ENCODE peak calls at places on chromosome 11, in eight cellular contexts. One of them, this sample, is unnamed. For H3K4me1, the result is how much of the 10 kb centered on the place peaks cover.

GRCh38 chr11:130146797-130147196 is 12.8 kb upstream of the ST14 start:
- DNase-seq in ascending aorta: peak
- DNase-seq in endothelial cell of umbilical vein: peak
- DNase-seq in right lobe of liver: no peak
- DNase-seq in esophagus squamous epithelium: no peak
- DNase-seq in CD8-positive, alpha-beta T cell: no peak
- DNase-seq in psoas muscle: no peak
- DNase-seq in lower lobe of right lung: no peak
- DNase-seq in this sample: no peak

GRCh38 chr11:80595011-80595410 is 1154.2 kb upstream of the TENM4 start:
- DNase-seq in CD8-positive, alpha-beta T cell: no peak
- DNase-seq in ascending aorta: no peak
- DNase-seq in psoas muscle: no peak
- DNase-seq in endothelial cell of umbilical vein: peak
- DNase-seq in lower lobe of right lung: no peak
- DNase-seq in right lobe of liver: no peak
- DNase-seq in esophagus squamous epithelium: no peak
- DNase-seq in this sample: no peak

GRCh38 chr11:130163346-130164220 is 4.0 kb downstream of the ST14 start:
- DNase-seq in psoas muscle: no peak
- DNase-seq in esophagus squamous epithelium: no peak
- DNase-seq in ascending aorta: no peak
- DNase-seq in CD8-positive, alpha-beta T cell: no peak
- DNase-seq in lower lobe of right lung: peak
- DNase-seq in right lobe of liver: peak
- DNase-seq in endothelial cell of umbilical vein: no peak
- DNase-seq in this sample: no peak

GRCh38 chr11:125382211-125382807 is 113.8 kb downstream of the FEZ1 start:
- DNase-seq in ascending aorta: no peak
- DNase-seq in endothelial cell of umbilical vein: no peak
- DNase-seq in right lobe of liver: no peak
- DNase-seq in esophagus squamous epithelium: no peak
- DNase-seq in lower lobe of right lung: no peak
- DNase-seq in CD8-positive, alpha-beta T cell: no peak
- DNase-seq in psoas muscle: no peak
- DNase-seq in this sample: no peak

GRCh38 chr11:8913961-8914660 is 3.1 kb downstream of the AKIP1 start:
- DNase-seq in esophagus squamous epithelium: no peak
- DNase-seq in endothelial cell of umbilical vein: peak
- DNase-seq in ascending aorta: no peak
- DNase-seq in CD8-positive, alpha-beta T cell: peak
- DNase-seq in right lobe of liver: no peak
- DNase-seq in psoas muscle: no peak
- DNase-seq in lower lobe of right lung: no peak
- DNase-seq in this sample: peak

GRCh38 chr11:64146036-64146943 is 19.6 kb downstream of the MACROD1 start:
- DNase-seq in ascending aorta: no peak
- DNase-seq in endothelial cell of umbilical vein: peak
- DNase-seq in psoas muscle: peak
- DNase-seq in right lobe of liver: peak
- DNase-seq in esophagus squamous epithelium: no peak
- DNase-seq in CD8-positive, alpha-beta T cell: peak
- DNase-seq in lower lobe of right lung: peak
- DNase-seq in this sample: no peak

GRCh38 chr11:1863352-1864215 is 10.7 kb downstream of the LSP1 start:
- DNase-seq in ascending aorta: peak
- DNase-seq in CD8-positive, alpha-beta T cell: no peak
- DNase-seq in endothelial cell of umbilical vein: peak
- DNase-seq in lower lobe of right lung: peak
- DNase-seq in psoas muscle: peak
- DNase-seq in esophagus squamous epithelium: no peak
- DNase-seq in right lobe of liver: peak
- DNase-seq in this sample: peak

GRCh38 chr11:19336331-19336730 is 95.6 kb upstream of the E2F8 start:
- DNase-seq in esophagus squamous epithelium: no peak
- DNase-seq in lower lobe of right lung: no peak
- DNase-seq in endothelial cell of umbilical vein: no peak
- DNase-seq in right lobe of liver: no peak
- DNase-seq in ascending aorta: no peak
- DNase-seq in psoas muscle: no peak
- DNase-seq in CD8-positive, alpha-beta T cell: no peak
- DNase-seq in this sample: no peak

GRCh38 chr11:9206496-9206895 is 58.7 kb downstream of the DENND5A start:
- DNase-seq in ascending aorta: no peak
- DNase-seq in psoas muscle: no peak
- DNase-seq in CD8-positive, alpha-beta T cell: no peak
- DNase-seq in lower lobe of right lung: no peak
- DNase-seq in esophagus squamous epithelium: no peak
- DNase-seq in right lobe of liver: no peak
- DNase-seq in endothelial cell of umbilical vein: no peak
- DNase-seq in this sample: no peak

GRCh38 chr11:14537134-14537599 is 17.0 kb upstream of the PSMA1 start:
- DNase-seq in ascending aorta: no peak
- DNase-seq in lower lobe of right lung: no peak
- DNase-seq in right lobe of liver: no peak
- DNase-seq in CD8-positive, alpha-beta T cell: peak
- DNase-seq in esophagus squamous epithelium: no peak
- DNase-seq in endothelial cell of umbilical vein: peak
- DNase-seq in psoas muscle: no peak
- DNase-seq in this sample: no peak

GRCh38 chr11:105368711-105369110 is 229.1 kb upstream of the CARD18 start:
- DNase-seq in esophagus squamous epithelium: no peak
- DNase-seq in endothelial cell of umbilical vein: no peak
- DNase-seq in CD8-positive, alpha-beta T cell: no peak
- DNase-seq in ascending aorta: no peak
- DNase-seq in lower lobe of right lung: no peak
- DNase-seq in psoas muscle: no peak
- DNase-seq in right lobe of liver: no peak
- DNase-seq in this sample: no peak

GRCh38 chr11:69055598-69056516 is 7.1 kb downstream of the TPCN2 start:
- DNase-seq in ascending aorta: peak
- DNase-seq in CD8-positive, alpha-beta T cell: no peak
- DNase-seq in lower lobe of right lung: peak
- DNase-seq in psoas muscle: peak
- DNase-seq in right lobe of liver: peak
- DNase-seq in esophagus squamous epithelium: no peak
- DNase-seq in endothelial cell of umbilical vein: no peak
- DNase-seq in this sample: no peak

DNA sequence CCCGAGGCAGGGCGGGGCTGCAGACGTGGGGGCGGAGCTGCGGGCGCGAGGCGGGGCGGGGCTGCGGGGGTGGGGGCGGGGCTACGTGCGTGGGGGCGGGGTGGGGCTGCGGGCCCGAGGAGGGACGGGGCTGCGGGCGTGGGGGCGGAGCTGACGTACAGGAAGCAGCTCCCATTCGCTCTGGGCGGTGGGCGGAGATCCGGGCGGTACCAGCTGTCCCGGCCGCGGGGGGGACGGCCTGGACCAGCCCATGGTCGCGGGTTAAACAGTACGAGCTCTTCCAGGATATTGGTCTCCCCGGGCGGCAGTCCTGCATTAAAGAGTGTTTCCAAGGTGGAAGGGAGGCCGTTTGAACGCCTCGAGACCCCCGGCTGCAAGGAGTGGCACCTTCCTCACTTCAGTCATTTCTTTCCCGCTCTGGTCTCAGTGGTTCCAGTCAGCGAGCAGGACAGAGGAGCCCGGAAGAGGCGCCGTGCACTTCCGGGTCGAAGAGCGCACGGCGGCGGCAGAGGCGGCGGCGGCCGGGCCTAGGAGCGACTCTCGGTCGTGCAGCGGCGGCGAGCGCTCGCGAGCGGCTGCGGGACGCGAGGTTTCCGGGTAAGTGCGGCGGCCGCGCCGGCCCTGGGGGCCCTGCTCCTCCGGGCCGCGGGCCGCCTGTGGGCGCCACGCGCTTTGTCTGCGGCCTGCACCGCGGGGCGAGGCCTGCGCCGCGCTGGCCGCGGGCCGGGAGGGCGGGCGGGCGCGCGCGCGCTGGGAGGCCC is at the start of gene PHRF1:
- DNase-seq in right lobe of liver: peak
- DNase-seq in esophagus squamous epithelium: peak
- DNase-seq in endothelial cell of umbilical vein: peak
- DNase-seq in ascending aorta: peak
- DNase-seq in lower lobe of right lung: peak
- DNase-seq in psoas muscle: peak
- DNase-seq in CD8-positive, alpha-beta T cell: peak
- DNase-seq in this sample: peak
- H3K4me1 ChIP-seq in right lobe of liver: under half
- H3K4me1 ChIP-seq in esophagus squamous epithelium: under half
- H3K4me1 ChIP-seq in endothelial cell of umbilical vein: under half
- H3K4me1 ChIP-seq in ascending aorta: under half
- H3K4me1 ChIP-seq in lower lobe of right lung: half or more
- H3K4me1 ChIP-seq in psoas muscle: under half
- H3K4me1 ChIP-seq in CD8-positive, alpha-beta T cell: under half
- H3K4me1 ChIP-seq in this sample: under half

DNA sequence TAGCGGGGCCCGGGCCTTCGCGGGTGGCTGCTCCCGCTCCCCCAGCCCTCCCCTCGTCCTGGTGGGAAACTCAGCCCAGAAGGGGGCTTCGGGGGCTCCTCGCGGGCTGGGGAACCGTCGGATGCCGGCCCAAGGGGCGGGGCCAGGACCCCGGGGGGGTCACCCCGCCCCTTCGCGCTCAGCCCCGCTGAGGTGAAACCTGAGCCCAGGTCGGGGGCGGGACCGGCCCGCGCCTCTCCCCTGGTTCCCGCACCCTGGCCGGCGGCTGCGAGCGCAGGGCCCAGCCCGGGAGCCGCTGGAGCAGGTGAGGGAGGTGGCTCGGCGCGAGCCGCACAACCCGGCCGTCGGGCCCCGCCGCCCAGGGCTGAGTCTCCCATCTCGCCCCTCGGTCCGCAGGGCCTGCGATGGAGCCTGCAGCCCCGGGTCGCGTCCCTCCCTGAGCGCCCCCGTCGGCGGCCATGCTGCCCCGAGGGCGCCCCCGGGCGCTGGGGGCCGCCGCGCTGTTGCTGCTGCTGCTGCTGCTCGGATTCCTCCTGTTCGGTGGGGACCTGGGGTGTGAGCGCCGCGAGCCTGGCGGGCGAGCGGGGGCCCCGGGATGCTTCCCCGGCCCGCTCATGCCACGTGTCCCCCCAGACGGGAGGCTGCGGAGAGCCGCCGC is at the start of gene LARGE2:
- DNase-seq in right lobe of liver: no peak
- DNase-seq in psoas muscle: no peak
- DNase-seq in endothelial cell of umbilical vein: no peak
- DNase-seq in ascending aorta: no peak
- DNase-seq in lower lobe of right lung: peak
- DNase-seq in CD8-positive, alpha-beta T cell: peak
- DNase-seq in esophagus squamous epithelium: no peak
- DNase-seq in this sample: peak
- H3K4me3 ChIP-seq in right lobe of liver: peak
- H3K4me3 ChIP-seq in psoas muscle: peak
- H3K4me3 ChIP-seq in endothelial cell of umbilical vein: no peak
- H3K4me3 ChIP-seq in ascending aorta: peak
- H3K4me3 ChIP-seq in lower lobe of right lung: peak
- H3K4me3 ChIP-seq in CD8-positive, alpha-beta T cell: peak
- H3K4me3 ChIP-seq in esophagus squamous epithelium: peak
- H3K4me3 ChIP-seq in this sample: peak

DNA sequence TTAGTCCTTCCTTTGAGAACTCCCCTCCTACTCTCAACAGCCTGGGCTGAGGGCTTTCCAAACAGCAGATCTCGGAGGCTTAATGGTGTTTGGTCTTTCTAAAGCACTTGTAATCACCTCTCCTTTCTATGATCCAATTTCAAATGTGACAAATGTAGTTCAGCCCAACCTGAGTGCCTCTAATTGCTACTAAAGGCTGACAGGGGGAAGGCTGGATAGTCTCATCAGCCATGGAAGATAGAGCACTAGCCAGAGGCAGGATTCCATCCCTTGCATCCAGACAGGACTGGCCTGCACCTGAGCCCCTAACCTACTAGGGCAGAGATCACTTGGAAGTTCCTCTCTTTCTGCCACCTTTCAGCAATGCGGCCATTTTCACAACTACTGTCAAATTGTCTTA is 75.0 kb upstream of the DRD2 start:
- DNase-seq in psoas muscle: no peak
- DNase-seq in ascending aorta: no peak
- DNase-seq in CD8-positive, alpha-beta T cell: no peak
- DNase-seq in endothelial cell of umbilical vein: no peak
- DNase-seq in lower lobe of right lung: no peak
- DNase-seq in right lobe of liver: no peak
- DNase-seq in esophagus squamous epithelium: no peak
- DNase-seq in this sample: no peak
- H3K27ac ChIP-seq in psoas muscle: no peak
- H3K27ac ChIP-seq in ascending aorta: no peak
- H3K27ac ChIP-seq in CD8-positive, alpha-beta T cell: no peak
- H3K27ac ChIP-seq in endothelial cell of umbilical vein: no peak
- H3K27ac ChIP-seq in lower lobe of right lung: no peak
- H3K27ac ChIP-seq in right lobe of liver: no peak
- H3K27ac ChIP-seq in esophagus squamous epithelium: no peak
- H3K27ac ChIP-seq in this sample: no peak

GRCh38 chr11:118790357-118791014 is 478 bp downstream of the DDX6 start:
- DNase-seq in lower lobe of right lung: peak
- DNase-seq in esophagus squamous epithelium: peak
- DNase-seq in endothelial cell of umbilical vein: peak
- DNase-seq in psoas muscle: peak
- DNase-seq in CD8-positive, alpha-beta T cell: peak
- DNase-seq in ascending aorta: peak
- DNase-seq in right lobe of liver: peak
- DNase-seq in this sample: peak

GRCh38 chr11:118783724-118784495 is 7.1 kb downstream of the DDX6 start:
- DNase-seq in ascending aorta: no peak
- DNase-seq in right lobe of liver: no peak
- DNase-seq in CD8-positive, alpha-beta T cell: no peak
- DNase-seq in psoas muscle: no peak
- DNase-seq in lower lobe of right lung: no peak
- DNase-seq in endothelial cell of umbilical vein: no peak
- DNase-seq in esophagus squamous epithelium: no peak
- DNase-seq in this sample: no peak

GRCh38 chr11:118789501-118790356 is 1.2 kb downstream of the DDX6 start:
- DNase-seq in CD8-positive, alpha-beta T cell: peak
- DNase-seq in endothelial cell of umbilical vein: peak
- DNase-seq in lower lobe of right lung: no peak
- DNase-seq in right lobe of liver: no peak
- DNase-seq in esophagus squamous epithelium: no peak
- DNase-seq in psoas muscle: no peak
- DNase-seq in ascending aorta: no peak
- DNase-seq in this sample: no peak

GRCh38 chr11:118786657-118787056 is 4.3 kb downstream of the DDX6 start:
- DNase-seq in lower lobe of right lung: no peak
- DNase-seq in psoas muscle: no peak
- DNase-seq in CD8-positive, alpha-beta T cell: no peak
- DNase-seq in ascending aorta: no peak
- DNase-seq in esophagus squamous epithelium: no peak
- DNase-seq in endothelial cell of umbilical vein: no peak
- DNase-seq in right lobe of liver: no peak
- DNase-seq in this sample: no peak

GRCh38 chr11:118785362-118785761 is 5.6 kb downstream of the DDX6 start:
- DNase-seq in psoas muscle: no peak
- DNase-seq in right lobe of liver: no peak
- DNase-seq in ascending aorta: no peak
- DNase-seq in CD8-positive, alpha-beta T cell: no peak
- DNase-seq in lower lobe of right lung: no peak
- DNase-seq in endothelial cell of umbilical vein: no peak
- DNase-seq in esophagus squamous epithelium: no peak
- DNase-seq in this sample: no peak
- H3K4me1 ChIP-seq in psoas muscle: half or more
- H3K4me1 ChIP-seq in right lobe of liver: under half
- H3K4me1 ChIP-seq in ascending aorta: under half
- H3K4me1 ChIP-seq in CD8-positive, alpha-beta T cell: half or more
- H3K4me1 ChIP-seq in lower lobe of right lung: half or more
- H3K4me1 ChIP-seq in endothelial cell of umbilical vein: under half
- H3K4me1 ChIP-seq in esophagus squamous epithelium: under half
- H3K4me1 ChIP-seq in this sample: under half

This sample was measured in uterus.